ENCODE peak calls at places on chromosome 14, in eight cellular contexts. V is stomach, T is GM23338, U is fibroblast of lung, G is neural progenitor cell, Q is mammary epithelial cell, E is AG04450, S is endodermal cell. N is an unnamed sample.
A peak's percentile ranks its signal among the peaks of the same experiment; 100 is the strongest.

GRCh38 chr14:65103150-65103760 is 938 bp upstream of the MAX start:
- DNase-seq in G (peak; percentile 47), U (peak; percentile 24), E (no peak), V (no peak), S (no peak), Q (no peak), T (peak; percentile 42), N (no peak)

GRCh38 chr14:27392153-27392552 is 794.3 kb upstream of the NOVA1 start:
- DNase-seq in G (no peak), V (no peak), S (no peak), Q (no peak), E (no peak), U (peak; percentile 93), T (no peak), N (no peak)

GRCh38 chr14:33915682-33916081 is 35.2 kb downstream of the EGLN3 start:
- DNase-seq in E (no peak), S (no peak), V (no peak), Q (no peak), U (no peak), G (no peak), T (no peak), N (no peak)

GRCh38 chr14:68137704-68138619 is 318.4 kb downstream of the RAD51B start:
- DNase-seq in T (peak; percentile 95), U (peak; percentile 99), E (peak; percentile 80), Q (peak; percentile 99), G (peak; percentile 90), V (peak; percentile 32), S (peak; percentile 93), N (peak; percentile 98)

GRCh38 chr14:32906672-32907071 is 32.0 kb upstream of the NPAS3 start:
- DNase-seq in V (no peak), S (no peak), E (no peak), G (no peak), U (no peak), Q (no peak), T (no peak), N (no peak)

GRCh38 chr14:61042220-61042619 is 61.2 kb downstream of the SLC38A6 start:
- DNase-seq in V (no peak), Q (no peak), S (no peak), E (no peak), T (no peak), U (no peak), G (no peak), N (no peak)

GRCh38 chr14:85762523-85762922 is 232.6 kb downstream of the FLRT2 start:
- DNase-seq in S (no peak), Q (no peak), V (no peak), E (no peak), U (no peak), T (no peak), G (peak; percentile 80), N (no peak)

GRCh38 chr14:104794099-104794498 is 1.4 kb downstream of the AKT1 start:
- DNase-seq in G (peak; percentile 78), U (peak; percentile 57), E (no peak), Q (peak; percentile 63), T (no peak), V (peak; percentile 52), S (peak; percentile 85), N (peak; percentile 18)

GRCh38 chr14:44662250-44662891 is 155.3 kb upstream of the FSCB start:
- DNase-seq in S (no peak), G (no peak), Q (no peak), T (no peak), U (no peak), E (no peak), V (no peak), N (no peak)

GRCh38 chr14:26833777-26834176 is 235.9 kb upstream of the NOVA1 start:
- DNase-seq in U (no peak), T (no peak), S (no peak), Q (no peak), G (no peak), V (no peak), E (no peak), N (no peak)

GRCh38 chr14:104157303-104157928 is 19.0 kb downstream of the KIF26A start:
- DNase-seq in Q (no peak), E (no peak), G (peak; percentile 50), T (no peak), U (no peak), S (no peak), V (no peak), N (no peak)

GRCh38 chr14:66383271-66383670 is 102.9 kb upstream of the CCDC196 start:
- DNase-seq in V (no peak), U (no peak), S (no peak), E (no peak), Q (no peak), G (no peak), T (no peak), N (no peak)

GRCh38 chr14:28375295-28375694 is 391.3 kb upstream of the FOXG1 start:
- DNase-seq in G (peak; percentile 56), T (peak; percentile 76), S (peak; percentile 86), Q (peak; percentile 30), E (no peak), V (no peak), U (peak; percentile 56), N (no peak)

GRCh38 chr14:104891121-104891551 is 26.1 kb downstream of the CEP170B start:
- DNase-seq in U (no peak), Q (no peak), G (no peak), E (no peak), T (no peak), S (peak; percentile 29), V (no peak), N (no peak)

GRCh38 chr14:106087855-106088254 is 561.5 kb downstream of the TMEM121 start:
- DNase-seq in Q (no peak), G (no peak), T (no peak), S (no peak), V (no peak), E (no peak), U (no peak), N (no peak)

GRCh38 chr14:69152944-69153847 is at the start of gene DCAF5:
- DNase-seq in T (peak; percentile 93), S (peak; percentile 96), V (peak; percentile 95), U (peak; percentile 94), Q (peak; percentile 92), G (peak; percentile 97), E (peak; percentile 78), N (peak; percentile 79)

GRCh38 chr14:69152181-69152943 is 557 bp downstream of the DCAF5 start:
- DNase-seq in G (peak; percentile 70), E (no peak), V (no peak), T (peak; percentile 70), Q (peak; percentile 31), S (no peak), U (peak; percentile 51), N (no peak)

GRCh38 chr14:69154779-69155178 is 1.9 kb upstream of the DCAF5 start:
- DNase-seq in E (no peak), S (peak; percentile 49), U (peak; percentile 41), T (peak; percentile 59), V (peak; percentile 55), Q (no peak), G (peak; percentile 38), N (no peak)

GRCh38 chr14:69151458-69152180 is 1.3 kb downstream of the DCAF5 start:
- DNase-seq in T (peak; percentile 89), S (peak; percentile 94), E (no peak), Q (peak; percentile 71), U (peak; percentile 71), V (peak; percentile 76), G (peak; percentile 96), N (no peak)

GRCh38 chr14:69153848-69154208 is 909 bp upstream of the DCAF5 start:
- DNase-seq in Q (no peak), T (peak; percentile 19), V (no peak), U (peak; percentile 29), G (peak; percentile 36), S (peak; percentile 53), E (no peak), N (no peak)
- H3K27ac ChIP-seq in Q (no peak overlapping the region), T (no peak overlapping the region), V (peak overlapping the region; percentile 96), U (peak overlapping the region; percentile 69), G (no peak overlapping the region), S (no peak overlapping the region), E (peak overlapping the region; percentile 77), N (peak overlapping the region; percentile 77)

GRCh38 chr14:93084866-93085857 is 30.6 kb downstream of the ITPK1 start:
- DNase-seq in S (no peak), U (no peak), E (no peak), Q (no peak), V (no peak), G (no peak), T (no peak), N (no peak)

GRCh38 chr14:93083898-93084297 is 31.8 kb downstream of the ITPK1 start:
- DNase-seq in E (no peak), V (no peak), S (no peak), Q (no peak), G (no peak), U (no peak), T (no peak), N (no peak)

GRCh38 chr14:93084402-93084801 is 31.3 kb downstream of the ITPK1 start:
- DNase-seq in U (no peak), E (no peak), G (no peak), T (no peak), Q (no peak), V (no peak), S (no peak), N (no peak)

GRCh38 chr14:93081875-93082570 is 33.7 kb downstream of the ITPK1 start:
- DNase-seq in S (no peak), E (no peak), G (no peak), V (no peak), T (no peak), Q (no peak), U (no peak), N (no peak)

DNA sequence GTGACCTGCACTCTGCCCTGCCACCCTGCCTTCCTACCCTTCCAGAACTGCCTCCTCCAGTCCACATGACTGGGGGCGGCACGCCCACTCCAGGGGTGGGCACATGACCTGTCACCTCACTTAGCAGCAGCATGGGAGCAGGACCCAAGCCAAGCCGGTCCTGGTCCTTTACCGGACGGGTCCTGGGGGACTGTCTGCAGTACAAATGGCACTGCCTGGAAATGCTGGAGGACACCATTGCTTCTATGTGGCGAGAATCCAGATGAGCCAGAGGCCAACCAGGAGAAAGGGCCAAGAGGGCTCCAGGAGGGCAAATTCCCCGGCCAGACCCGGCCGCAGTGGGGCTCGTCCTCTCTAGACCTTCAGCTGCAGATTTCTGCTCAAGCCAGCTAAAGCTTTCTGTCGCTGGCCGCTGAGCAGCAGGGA is 33.1 kb downstream of the ITPK1 start:
- DNase-seq in Q (no peak), U (no peak), S (no peak), V (no peak), T (no peak), G (no peak), E (no peak), N (no peak)
- H3K27ac ChIP-seq in Q (no peak overlapping the region), U (no peak overlapping the region), S (no peak overlapping the region), V (no peak overlapping the region), T (no peak overlapping the region), G (no peak overlapping the region), E (no peak overlapping the region), N (no peak overlapping the region)

DNA sequence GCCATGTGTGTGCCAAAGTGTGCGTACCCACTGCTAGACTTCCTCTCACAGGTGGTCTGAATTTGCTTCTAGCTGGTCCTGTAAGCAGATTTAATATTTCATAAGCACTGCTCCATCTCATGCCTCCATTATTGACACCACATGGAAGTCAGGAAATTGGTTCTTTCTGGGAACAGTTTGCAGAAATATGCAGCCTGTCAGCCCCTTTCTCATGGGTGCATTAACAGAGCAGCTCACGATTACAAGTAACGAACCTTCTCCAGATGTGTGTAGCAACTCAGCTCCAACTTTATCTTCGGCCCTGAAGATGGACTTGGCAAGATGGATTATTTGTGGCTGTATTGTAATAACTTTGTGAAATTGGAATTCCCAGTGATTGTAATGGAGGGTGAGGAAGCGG is 214.5 kb upstream of the DDHD1 start:
- DNase-seq in S (no peak), T (no peak), U (peak; percentile 53), V (no peak), G (no peak), E (no peak), Q (no peak), N (no peak)
- H3K27ac ChIP-seq in S (no peak overlapping the region), T (no peak overlapping the region), U (peak overlapping the region; percentile 57), V (peak overlapping the region; percentile 0), G (no peak overlapping the region), E (peak overlapping the region; percentile 57), Q (no peak overlapping the region), N (no peak overlapping the region)

GRCh38 chr14:82725188-82725587 is 1191.5 kb upstream of the SEL1L start:
- DNase-seq in S (no peak), E (no peak), G (no peak), U (peak; percentile 8), T (no peak), V (no peak), Q (no peak), N (no peak)
- H3K27ac ChIP-seq in S (no peak overlapping the region), E (no peak overlapping the region), G (no peak overlapping the region), U (no peak overlapping the region), T (no peak overlapping the region), V (no peak overlapping the region), Q (no peak overlapping the region), N (no peak overlapping the region)

N was measured in epithelial cell of prostate.